ENCODE peak calls at places on chromosome 12, in seven cellular contexts. J, V, K, R, N, B and L are unnamed samples.
A peak's percentile ranks its signal among the peaks of the same experiment; 100 is the strongest.

GRCh38 chr12:34209259-34209835 is 187.1 kb downstream of the ALG10 start:
- DNase-seq in J (no peak), V (no peak), K (no peak), R (no peak), N (peak; percentile 7), B (no peak), L (no peak)

GRCh38 chr12:1529862-1530591 is 64.4 kb downstream of the FBXL14 start:
- DNase-seq in J (no peak), V (peak; percentile 12), K (peak; percentile 54), R (no peak), N (peak; percentile 81), B (peak; percentile 40), L (no peak)

GRCh38 chr12:79512068-79512467 is 178.7 kb downstream of the PAWR start:
- DNase-seq in J (no peak), V (no peak), K (peak; percentile 89), R (no peak), N (no peak), B (peak; percentile 8), L (no peak)

GRCh38 chr12:52506858-52507715 is 13.1 kb downstream of the KRT5 start:
- DNase-seq in J (peak; percentile 78), V (peak; percentile 89), K (peak; percentile 80), R (no peak), N (peak; percentile 49), B (no peak), L (peak; percentile 85)

GRCh38 chr12:29591140-29592020 is 93.9 kb upstream of the OVCH1 start:
- DNase-seq in J (peak; percentile 31), V (no peak), K (peak; percentile 77), R (no peak), N (no peak), B (peak; percentile 36), L (peak; percentile 72)

GRCh38 chr12:128339669-128340068 is 72.7 kb downstream of the TMEM132C start:
- DNase-seq in J (no peak), V (no peak), K (no peak), R (no peak), N (no peak), B (no peak), L (no peak)

GRCh38 chr12:69101505-69101904 is 137.9 kb upstream of the CPSF6 start:
- DNase-seq in J (no peak), V (peak; percentile 17), K (no peak), R (no peak), N (no peak), B (no peak), L (peak; percentile 49)

GRCh38 chr12:132413931-132414588 is 75.9 kb upstream of the FBRSL1 start:
- DNase-seq in J (no peak), V (no peak), K (peak; percentile 67), R (no peak), N (peak; percentile 81), B (peak; percentile 73), L (no peak)

GRCh38 chr12:120529641-120530314 is 820 bp upstream of the COQ5 start:
- DNase-seq in J (peak; percentile 32), V (peak; percentile 57), K (peak; percentile 65), R (peak; percentile 49), N (peak; percentile 30), B (peak; percentile 6), L (peak; percentile 41)

GRCh38 chr12:79618848-79619404 is 71.8 kb downstream of the PAWR start:
- DNase-seq in J (peak; percentile 77), V (peak; percentile 78), K (no peak), R (peak; percentile 73), N (no peak), B (no peak), L (no peak)

GRCh38 chr12:63068857-63069442 is 82.1 kb downstream of the AVPR1A start:
- DNase-seq in J (peak; percentile 75), V (peak; percentile 67), K (peak; percentile 77), R (peak; percentile 14), N (peak; percentile 0), B (peak; percentile 23), L (peak; percentile 82)

GRCh38 chr12:88472775-88473174 is 107.5 kb downstream of the KITLG start:
- DNase-seq in J (no peak), V (peak; percentile 88), K (no peak), R (peak; percentile 13), N (no peak), B (no peak), L (no peak)

GRCh38 chr12:11166300-11166699 is 4.7 kb upstream of the SMIM10L1 start:
- DNase-seq in J (no peak), V (no peak), K (no peak), R (no peak), N (no peak), B (no peak), L (no peak)

GRCh38 chr12:28583771-28584261 is 393.6 kb downstream of the CCDC91 start:
- DNase-seq in J (no peak), V (peak; percentile 88), K (peak; percentile 40), R (no peak), N (no peak), B (no peak), L (peak; percentile 64)

GRCh38 chr12:32285484-32285883 is 113.9 kb upstream of the FGD4 start:
- DNase-seq in J (no peak), V (no peak), K (peak; percentile 42), R (no peak), N (no peak), B (no peak), L (no peak)

DNA sequence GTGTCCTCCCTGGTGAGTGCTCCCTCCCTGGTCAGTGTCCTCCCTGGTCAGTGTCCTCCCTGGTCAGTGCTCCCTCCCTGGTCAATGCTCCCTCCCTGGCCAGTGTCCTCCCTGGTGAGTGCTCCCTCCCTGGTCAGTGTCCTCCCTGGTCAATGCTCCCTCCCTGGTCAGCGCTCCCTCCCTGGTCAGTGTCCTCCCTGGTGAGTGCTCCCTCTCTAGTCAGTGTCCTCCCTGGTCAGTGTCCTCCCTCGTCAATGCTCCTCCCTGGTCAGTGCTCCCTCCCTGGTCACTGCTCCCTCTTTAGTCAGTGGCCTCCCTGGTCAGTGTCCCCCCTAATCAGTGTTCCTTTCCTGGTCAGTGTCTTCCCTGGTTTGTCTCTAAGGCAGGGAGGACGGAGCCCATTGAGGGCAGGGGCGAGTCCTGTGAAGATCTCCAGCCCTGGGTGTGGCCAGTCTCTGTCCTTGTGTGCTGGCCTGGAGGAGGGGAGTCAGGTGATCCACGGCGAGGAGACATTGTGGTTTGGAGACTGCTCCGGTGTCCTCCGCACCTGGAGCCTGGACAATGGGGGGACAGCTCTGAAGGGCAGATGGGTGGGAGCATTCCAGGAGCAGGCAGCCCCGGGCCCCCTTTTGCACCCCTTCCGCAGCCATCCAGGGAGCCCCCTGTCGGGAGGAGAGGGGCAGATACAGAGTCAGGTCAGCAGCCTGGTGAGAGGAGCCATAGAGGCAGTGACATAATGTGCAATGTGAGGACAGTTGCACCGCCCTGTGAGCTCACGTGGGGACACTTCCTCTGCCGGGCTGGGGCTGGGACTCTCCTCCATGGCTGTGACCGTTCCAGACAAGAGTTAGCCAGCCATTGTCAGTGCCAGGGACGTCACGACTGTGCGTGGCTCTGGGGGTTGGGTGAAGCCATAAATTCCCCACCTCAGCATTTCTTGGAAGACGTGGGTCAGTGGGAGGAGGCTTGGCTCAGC is 93.4 kb downstream of the ADGRD1 start:
- DNase-seq in J (no peak), V (no peak), K (no peak), R (no peak), N (no peak), B (no peak), L (no peak)
- TF ChIP-seq CTCF in J (no peak), V (no peak), K (no peak), R (no peak), N (no peak), B (no peak), L (no peak)

DNA sequence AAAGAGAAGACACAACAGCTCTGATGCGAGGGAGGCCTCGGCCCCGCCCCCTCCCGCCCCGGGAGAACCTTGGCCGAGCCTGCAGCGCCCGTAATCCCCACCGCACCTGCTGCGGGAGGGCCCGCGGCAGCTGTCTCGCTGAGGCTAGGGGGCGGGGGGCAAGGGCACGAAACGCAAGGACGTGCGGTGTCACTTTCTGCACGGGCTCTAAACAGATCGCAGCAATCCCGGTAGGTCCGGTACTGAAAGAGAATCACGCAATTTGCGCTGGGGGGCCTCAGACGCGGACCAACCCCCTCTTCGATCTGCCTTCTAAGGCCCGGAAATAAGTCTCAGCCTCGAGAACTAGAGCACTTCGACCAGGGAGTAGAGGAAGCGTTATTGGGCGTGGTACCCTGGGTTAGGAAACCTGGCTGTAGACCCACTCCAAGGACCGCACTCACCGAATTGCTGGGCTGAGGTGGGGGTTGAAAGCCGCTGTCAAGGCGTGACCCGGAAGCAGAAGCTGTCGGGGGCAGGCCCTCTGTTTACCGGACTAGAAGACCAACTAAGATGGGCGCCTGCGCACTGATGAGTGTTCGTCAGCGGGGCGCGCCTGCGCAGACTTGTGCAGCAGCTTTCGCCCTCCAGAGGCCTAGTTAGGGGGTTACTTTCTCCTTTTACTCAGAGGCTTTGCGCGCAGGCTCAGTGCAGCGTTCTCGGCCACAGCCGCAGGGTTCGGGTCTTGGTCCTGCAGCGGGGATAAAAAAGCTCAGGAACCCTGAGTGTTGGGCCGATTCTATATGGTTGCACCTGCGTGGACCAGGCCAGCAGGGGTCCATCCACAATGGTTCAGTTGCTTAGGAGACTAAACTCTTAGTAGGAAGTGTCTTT is at the start of gene ASB8:
- DNase-seq in J (peak; percentile 98), V (peak; percentile 95), K (peak; percentile 99), R (peak; percentile 95), N (peak; percentile 97), B (peak; percentile 98), L (peak; percentile 98)
- TF ChIP-seq CTCF in J (peak; percentile 65), V (no peak), K (peak; percentile 23), R (peak; percentile 55), N (peak; percentile 49), B (no peak), L (peak; percentile 47)

DNA sequence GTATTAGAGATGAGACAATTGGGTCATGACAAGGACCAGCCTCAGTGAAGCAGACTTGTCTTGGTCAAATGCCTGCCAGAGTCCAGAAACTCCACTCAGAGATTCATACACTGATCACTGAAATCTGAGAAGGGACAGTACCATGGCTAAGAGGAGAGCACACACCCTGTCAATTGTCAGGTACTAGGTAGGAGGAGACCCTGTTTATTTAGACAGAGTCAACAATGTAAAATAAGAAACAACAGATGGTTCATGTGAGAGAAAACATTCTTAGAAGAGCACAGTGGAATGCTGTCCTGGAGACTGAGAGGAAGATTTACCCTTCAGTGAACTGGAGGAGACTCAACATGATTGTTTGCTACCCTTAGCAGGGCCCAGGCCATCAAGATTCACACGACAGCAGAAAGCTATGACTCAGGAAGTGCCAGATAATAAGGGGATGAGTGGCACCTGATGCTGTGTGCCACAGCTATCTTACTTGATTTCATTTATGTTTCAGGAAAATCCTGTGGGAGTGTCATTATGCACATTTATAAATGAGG is 136.7 kb upstream of the NEDD1 start:
- DNase-seq in J (no peak), V (no peak), K (no peak), R (no peak), N (no peak), B (no peak), L (no peak)
- TF ChIP-seq CTCF in J (no peak), V (no peak), K (no peak), R (no peak), N (no peak), B (no peak), L (no peak)

GRCh38 chr12:98471085-98471484 is 44.3 kb upstream of the TMPO start:
- DNase-seq in J (no peak), V (no peak), K (no peak), R (no peak), N (no peak), B (no peak), L (no peak)
- TF ChIP-seq CTCF in J (no peak), V (no peak), K (no peak), R (no peak), N (no peak), B (no peak), L (no peak)

GRCh38 chr12:55705802-55706402 is 1.8 kb downstream of the ITGA7 start:
- DNase-seq in J (no peak), V (no peak), K (peak; percentile 87), R (no peak), N (no peak), B (peak; percentile 40), L (no peak)
- TF ChIP-seq CTCF in J (peak; percentile 60), V (peak; percentile 50), K (peak; percentile 82), R (no peak), N (peak; percentile 46), B (peak; percentile 47), L (peak; percentile 43)